ENCODE peak calls at places on chromosomes 5 and 9, in ten cellular contexts. K, S, N, L, G, D, W, P, Y and I are unnamed samples.

GRCh38 chr5:59873113-59873512 is 20.4 kb downstream of the PDE4D start:
- DNase-seq in S (peak), D (no peak), W (no peak), N (peak), Y (peak), P (peak), L (no peak), G (no peak), K (no peak), I (no peak)

GRCh38 chr9:115167175-115167574 is 49.2 kb upstream of the TNC start:
- DNase-seq in P (peak), D (no peak), W (no peak), L (no peak), Y (peak), S (peak), K (no peak), N (peak), G (no peak), I (no peak)

GRCh38 chr9:100066539-100066938 is 32.3 kb downstream of the ERP44 start:
- DNase-seq in P (peak), G (no peak), S (peak), D (no peak), W (no peak), Y (peak), K (no peak), L (no peak), N (peak), I (no peak)

GRCh38 chr9:72254881-72255545 is 105.8 kb downstream of the GDA start:
- DNase-seq in D (no peak), P (no peak), W (no peak), K (no peak), S (no peak), Y (no peak), N (peak), G (no peak), L (no peak), I (no peak)

GRCh38 chr9:27349681-27350080 is 52.7 kb upstream of the EQTN start:
- DNase-seq in N (no peak), S (no peak), K (no peak), D (no peak), W (no peak), P (no peak), L (no peak), Y (no peak), G (no peak), I (no peak)

GRCh38 chr5:148558892-148559291 is 95.4 kb downstream of the HTR4 start:
- DNase-seq in D (no peak), G (no peak), S (no peak), L (no peak), K (no peak), P (no peak), W (no peak), Y (no peak), N (no peak), I (peak)

GRCh38 chr5:160486573-160486972 is 64.9 kb downstream of the PTTG1 start:
- DNase-seq in K (no peak), W (no peak), S (no peak), N (no peak), P (no peak), G (no peak), L (no peak), Y (no peak), D (no peak), I (no peak)

GRCh38 chr9:21709464-21710058 is 92.9 kb upstream of the MTAP start:
- DNase-seq in W (peak), K (peak), L (no peak), S (peak), G (peak), N (peak), D (peak), P (peak), Y (peak), I (peak)

GRCh38 chr9:72271617-72272478 is 93.2 kb downstream of the ZFAND5 start:
- DNase-seq in K (peak), Y (peak), N (peak), L (no peak), W (no peak), P (peak), S (peak), D (peak), G (no peak), I (no peak)

GRCh38 chr5:72067682-72068470 is 39.4 kb upstream of the MAP1B start:
- DNase-seq in W (no peak), Y (peak), D (no peak), N (peak), G (no peak), S (peak), K (no peak), L (no peak), P (peak), I (no peak)

GRCh38 chr5:160303690-160304089 is 8.7 kb downstream of the CCNJL start:
- DNase-seq in N (no peak), K (no peak), L (no peak), G (no peak), W (peak), P (no peak), S (no peak), D (no peak), Y (no peak), I (no peak)

GRCh38 chr9:121253162-121253561 is 14.8 kb upstream of the GSN start:
- DNase-seq in D (no peak), S (no peak), W (no peak), N (no peak), Y (no peak), P (no peak), G (no peak), L (no peak), K (no peak), I (no peak)

GRCh38 chr5:96761618-96762017 is 46.1 kb downstream of the ERAP1 start:
- DNase-seq in L (no peak), W (no peak), D (no peak), N (no peak), Y (peak), S (no peak), P (no peak), G (no peak), K (no peak), I (no peak)

GRCh38 chr5:168899673-168900072 is 320.5 kb upstream of the PANK3 start:
- DNase-seq in S (no peak), N (no peak), G (no peak), K (no peak), D (no peak), L (no peak), W (no peak), P (no peak), Y (no peak), I (no peak)

GRCh38 chr5:109105631-109106267 is 304.0 kb downstream of the PJA2 start:
- DNase-seq in D (no peak), Y (peak), S (peak), L (no peak), W (no peak), G (no peak), N (peak), K (no peak), P (peak), I (no peak)

GRCh38 chr9:112861155-112861554 is 29.5 kb downstream of the SLC46A2 start:
- DNase-seq in L (no peak), Y (no peak), P (no peak), S (no peak), D (no peak), N (no peak), G (no peak), W (no peak), K (no peak), I (no peak)

GRCh38 chr5:125298258-125298657 is 551.8 kb upstream of the ZNF608 start:
- DNase-seq in N (peak), K (peak), G (no peak), W (no peak), D (no peak), Y (peak), S (no peak), P (no peak), L (no peak), I (no peak)

GRCh38 chr9:3828495-3828894 is 302.7 kb upstream of the RFX3 start:
- DNase-seq in G (no peak), W (no peak), S (peak), L (no peak), K (no peak), D (no peak), Y (peak), P (peak), N (peak), I (no peak)

GRCh38 chr5:145825751-145826180 is 9.4 kb downstream of the PRELID2 start:
- DNase-seq in G (no peak), N (peak), D (no peak), P (peak), K (peak), S (no peak), L (no peak), W (no peak), Y (peak), I (no peak)

GRCh38 chr5:174311121-174311520 is 265.6 kb downstream of the NSG2 start:
- DNase-seq in W (no peak), G (peak), Y (no peak), K (no peak), S (no peak), N (no peak), D (no peak), L (peak), P (no peak), I (no peak)

GRCh38 chr9:90680534-90680933 is 37.9 kb upstream of the DIRAS2 start:
- DNase-seq in P (no peak), L (no peak), Y (no peak), S (no peak), N (no peak), G (no peak), K (no peak), D (no peak), W (no peak), I (no peak)

GRCh38 chr9:19409406-19410194 is 791 bp downstream of the ACER2 start:
- DNase-seq in N (no peak), L (peak), W (peak), P (no peak), Y (no peak), K (peak), G (peak), D (peak), S (no peak), I (peak)

GRCh38 chr5:168916266-168916665 is 337.1 kb upstream of the PANK3 start:
- DNase-seq in L (peak), Y (no peak), G (peak), D (peak), S (no peak), N (peak), W (no peak), K (peak), P (peak), I (no peak)

GRCh38 chr9:131999692-132000551 is 79.7 kb downstream of the MED27 start:
- DNase-seq in Y (peak), D (no peak), K (no peak), P (peak), S (peak), N (peak), W (no peak), G (no peak), L (no peak), I (no peak)

GRCh38 chr9:107007361-107007760 is 144.4 kb downstream of the ZNF462 start:
- DNase-seq in L (no peak), P (no peak), G (no peak), W (no peak), K (no peak), D (no peak), S (no peak), Y (no peak), N (no peak), I (no peak)

DNA sequence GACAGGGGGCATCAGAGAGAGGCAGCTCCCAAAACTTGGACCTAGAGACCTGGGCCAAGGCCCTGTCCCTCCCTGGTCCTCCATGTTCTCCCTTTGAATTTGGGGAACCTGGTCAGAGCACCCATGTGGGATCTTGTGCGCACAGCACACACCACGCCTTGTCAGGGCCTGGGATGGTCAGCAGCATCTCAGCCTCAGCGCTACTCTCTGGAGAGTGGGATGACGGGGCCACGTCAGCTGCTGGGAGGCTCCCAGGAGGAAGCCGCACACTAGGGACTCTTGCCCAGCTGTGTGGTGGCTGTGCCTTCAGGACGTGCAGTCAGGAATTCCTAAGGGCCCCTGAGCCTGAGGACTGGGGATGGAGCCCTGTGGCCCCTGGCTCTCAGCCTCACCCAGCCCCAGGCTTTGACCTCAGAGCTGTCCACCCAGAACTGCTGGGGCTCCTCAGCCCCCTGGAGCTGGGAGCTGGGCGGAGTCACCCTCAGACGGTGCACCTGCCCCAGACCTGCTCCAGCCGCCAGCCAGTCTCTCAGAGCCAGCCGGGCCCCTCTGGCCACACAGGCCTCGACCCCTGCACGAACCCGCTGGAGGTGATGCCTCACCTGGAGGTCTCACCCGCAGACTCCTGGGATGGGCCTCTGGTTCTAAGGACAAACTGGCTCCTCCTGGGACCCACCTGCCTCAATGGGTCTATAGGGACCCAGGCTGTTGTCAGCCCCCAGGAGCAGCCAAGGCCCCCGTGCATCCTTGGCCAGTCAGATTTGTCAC is 38.3 kb upstream of the EGFL7 start:
- DNase-seq in D (no peak), W (no peak), Y (no peak), N (peak), K (no peak), G (no peak), P (no peak), S (no peak), L (peak), I (no peak)
- TF ChIP-seq CTCF in D (no peak), W (no peak), Y (no peak), N (no peak), K (no peak), G (no peak), P (no peak), S (no peak), L (no peak), I (no peak)

DNA sequence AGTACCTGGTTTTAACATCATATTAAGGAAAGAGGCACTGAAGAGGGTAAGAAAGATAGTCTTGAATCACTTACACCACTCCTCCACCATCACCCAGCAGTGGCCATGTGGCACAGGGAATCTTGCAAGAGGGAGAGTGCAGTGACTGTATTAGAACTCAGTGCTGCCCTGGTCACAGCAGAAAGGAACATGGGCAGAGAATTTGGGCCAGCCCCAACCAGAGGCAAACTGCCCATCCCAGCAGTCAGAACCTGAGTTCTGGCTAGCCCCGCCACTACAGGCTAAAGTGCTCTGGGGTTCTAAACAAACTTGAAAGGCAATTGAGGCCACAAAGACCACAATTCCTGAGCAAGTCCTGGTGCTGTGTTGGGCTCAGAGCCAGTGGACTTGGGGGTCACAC is 16.7 kb upstream of the EFNA5 start:
- DNase-seq in D (no peak), W (no peak), G (no peak), K (no peak), P (no peak), N (no peak), S (no peak), L (no peak), Y (no peak), I (no peak)
- H3K4me3 ChIP-seq in D (no peak), W (no peak), G (no peak), K (no peak), P (no peak), N (no peak), S (no peak), L (no peak), Y (no peak), I (no peak)

GRCh38 chr9:130426883-130427282 is 17.9 kb upstream of the ASS1 start:
- DNase-seq in P (peak), D (peak), G (no peak), K (no peak), W (no peak), N (peak), L (no peak), S (peak), Y (peak), I (no peak)
- TF ChIP-seq CTCF in P (peak), D (no peak), G (no peak), K (no peak), W (no peak), N (no peak), L (no peak), S (no peak), Y (no peak), I (no peak)

GRCh38 chr5:181221792-181222629 is 1.1 kb upstream of the TRIM41 start:
- DNase-seq in S (peak), D (peak), P (peak), Y (peak), G (peak), N (peak), W (peak), K (peak), L (peak), I (peak)

GRCh38 chr5:181219262-181220177 is 3.6 kb upstream of the TRIM41 start:
- DNase-seq in G (no peak), W (no peak), P (no peak), K (peak), N (no peak), D (no peak), S (no peak), L (peak), Y (no peak), I (no peak)

GRCh38 chr5:181220178-181220515 is 2.9 kb upstream of the TRIM41 start:
- DNase-seq in L (peak), N (no peak), G (no peak), W (no peak), Y (no peak), P (no peak), D (no peak), K (no peak), S (no peak), I (no peak)

GRCh38 chr5:181222630-181223040 is 446 bp upstream of the TRIM41 start:
- DNase-seq in D (no peak), S (no peak), K (no peak), G (no peak), W (no peak), N (no peak), L (no peak), P (no peak), Y (no peak), I (no peak)

GRCh38 chr5:181221105-181221791 is 1.8 kb upstream of the TRIM41 start:
- DNase-seq in W (peak), D (no peak), L (peak), K (peak), Y (no peak), G (no peak), P (no peak), S (no peak), N (no peak), I (no peak)
- H3K4me3 ChIP-seq in W (no peak), D (no peak), L (no peak), K (peak), Y (no peak), G (no peak), P (peak), S (peak), N (no peak), I (peak)

DNA sequence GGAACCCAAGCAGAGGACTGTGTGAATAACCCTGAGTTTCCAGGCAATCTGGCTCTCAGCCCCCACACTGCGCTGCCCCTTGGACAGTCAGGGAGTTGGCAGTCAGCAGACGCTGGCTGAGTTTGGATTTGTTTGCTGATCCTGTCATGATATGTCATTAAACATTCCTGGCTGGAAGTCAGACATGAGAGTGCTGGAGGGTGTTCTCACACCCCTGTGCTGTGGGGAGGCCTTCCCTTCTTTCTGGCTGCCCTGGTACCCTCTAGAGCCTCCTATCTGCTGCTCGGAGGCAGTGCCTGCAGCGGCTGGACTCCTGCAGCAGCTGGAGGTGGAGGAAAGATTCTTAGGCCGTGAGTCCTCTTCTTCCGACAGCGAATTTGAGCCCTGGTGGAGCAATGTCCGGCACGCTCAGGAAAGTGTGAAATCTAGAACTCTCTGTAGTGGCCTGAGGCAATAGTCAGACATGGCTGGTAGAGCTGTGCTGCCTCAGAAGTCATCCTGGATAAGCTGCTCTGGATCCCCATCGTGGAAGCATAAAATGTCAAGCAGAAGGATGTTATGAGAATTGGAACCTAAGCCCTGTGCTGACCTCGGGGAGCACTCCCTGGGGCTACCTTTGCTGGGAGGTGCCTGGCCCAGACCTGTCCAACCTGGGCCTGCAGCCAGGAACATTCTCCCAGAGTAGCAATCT is 72.0 kb downstream of the PDE8B start:
- DNase-seq in G (no peak), Y (peak), S (peak), W (no peak), K (peak), N (peak), D (no peak), P (no peak), L (peak), I (peak)
- TF ChIP-seq CTCF in G (peak), Y (peak), S (peak), W (no peak), K (no peak), N (no peak), D (no peak), P (no peak), L (no peak), I (peak)

DNA sequence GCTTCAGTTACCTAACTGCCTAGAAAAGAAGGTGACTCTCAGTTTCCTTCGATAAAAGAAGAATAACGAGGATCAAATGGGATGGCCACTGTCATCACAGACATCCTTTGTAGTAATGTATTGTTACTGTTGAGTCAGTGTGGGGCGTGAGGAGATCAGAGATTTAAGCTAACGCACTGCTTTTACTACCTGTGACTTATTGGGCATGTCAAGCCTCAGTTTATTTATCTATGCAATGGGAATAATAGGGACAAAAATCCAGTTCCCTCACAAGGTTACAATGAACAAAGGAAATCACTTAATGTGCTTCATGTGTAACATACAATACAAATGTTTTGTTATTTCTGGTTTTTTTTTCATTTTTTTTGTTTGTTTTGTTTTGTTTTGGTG is 255 bp upstream of the TRPM6 start:
- DNase-seq in G (no peak), L (no peak), D (no peak), P (no peak), W (no peak), Y (no peak), K (no peak), S (no peak), N (peak), I (no peak)
- H3K4me3 ChIP-seq in G (no peak), L (peak), D (no peak), P (no peak), W (peak), Y (no peak), K (peak), S (peak), N (no peak), I (no peak)